ENCODE peak calls at places on chromosomes 6 and 20, in four cellular contexts. F, N, Z and L are unnamed samples. For H3K4me1, the result is how much of the 10 kb centered on the place peaks cover.

GRCh38 chr20:42191140-42191860 is 573.1 kb upstream of the CHD6 start:
- DNase-seq in F (no peak), N (no peak), Z (no peak), L (no peak)

GRCh38 chr6:30743099-30744053 is 889 bp upstream of the FLOT1 start:
- DNase-seq in F (peak), N (no peak), Z (peak), L (peak)

GRCh38 chr6:149015224-149015876 is 268.5 kb downstream of the UST start:
- DNase-seq in F (no peak), N (no peak), Z (no peak), L (no peak)

GRCh38 chr6:4607026-4607704 is 169.0 kb upstream of the CDYL start:
- DNase-seq in F (no peak), N (peak), Z (peak), L (no peak)

GRCh38 chr6:56399672-56400263 is 152.4 kb upstream of the COL21A1 start:
- DNase-seq in F (no peak), N (no peak), Z (peak), L (no peak)

GRCh38 chr6:27545271-27546046 is 72.6 kb upstream of the ZNF184 start:
- DNase-seq in F (no peak), N (peak), Z (no peak), L (no peak)

GRCh38 chr6:100472674-100473073 is 8.0 kb upstream of the SIM1 start:
- DNase-seq in F (no peak), N (no peak), Z (no peak), L (no peak)

GRCh38 chr6:42241915-42242314 is 24.3 kb upstream of the MRPS10 start:
- DNase-seq in F (no peak), N (no peak), Z (no peak), L (no peak)

GRCh38 chr6:104705095-104705707 is 154.5 kb downstream of the HACE1 start:
- DNase-seq in F (peak), N (no peak), Z (peak), L (peak)

GRCh38 chr20:11582073-11582472 is 335.6 kb upstream of the BTBD3 start:
- DNase-seq in F (no peak), N (no peak), Z (no peak), L (no peak)

GRCh38 chr20:44716309-44717106 is 1.3 kb downstream of the CCN5 start:
- DNase-seq in F (no peak), N (no peak), Z (no peak), L (no peak)

GRCh38 chr6:169895926-169896761 is 144.7 kb downstream of the ERMARD start:
- DNase-seq in F (no peak), N (no peak), Z (no peak), L (no peak)

GRCh38 chr6:17038316-17038715 is 63.5 kb upstream of the STMND1 start:
- DNase-seq in F (no peak), N (no peak), Z (no peak), L (no peak)

GRCh38 chr6:110338820-110339470 is 19.2 kb downstream of the METTL24 start:
- DNase-seq in F (no peak), N (no peak), Z (no peak), L (no peak)

GRCh38 chr6:106156863-106157262 is 70.7 kb downstream of the PRDM1 start:
- DNase-seq in F (no peak), N (no peak), Z (no peak), L (no peak)

GRCh38 chr20:50111120-50111828 is 1.7 kb downstream of the UBE2V1 start:
- DNase-seq in F (no peak), N (no peak), Z (peak), L (no peak)

GRCh38 chr20:7094438-7094997 is 327.0 kb downstream of the BMP2 start:
- DNase-seq in F (no peak), N (peak), Z (peak), L (no peak)

GRCh38 chr20:58976095-58976730 is 4.8 kb upstream of the NELFCD start:
- DNase-seq in F (no peak), N (no peak), Z (no peak), L (no peak)

GRCh38 chr6:132830236-132830799 is 15.9 kb downstream of the RPS12 start:
- DNase-seq in F (no peak), N (no peak), Z (no peak), L (no peak)

GRCh38 chr20:1805161-1805581 is 90.0 kb upstream of the SIRPA start:
- DNase-seq in F (no peak), N (no peak), Z (no peak), L (no peak)

GRCh38 chr6:161271343-161272019 is 2.4 kb downstream of the AGPAT4 start:
- DNase-seq in F (no peak), N (no peak), Z (no peak), L (no peak)

GRCh38 chr6:11613858-11614257 is 76.3 kb downstream of the TMEM170B start:
- DNase-seq in F (no peak), N (peak), Z (no peak), L (no peak)

GRCh38 chr6:41386594-41386993 is 51.2 kb downstream of the NCR2 start:
- DNase-seq in F (no peak), N (no peak), Z (no peak), L (no peak)

GRCh38 chr6:36360241-36361054 is 23.8 kb upstream of the BNIP5 start:
- DNase-seq in F (peak), N (peak), Z (peak), L (peak)

GRCh38 chr6:33723576-33724085 is 12.1 kb upstream of the UQCC2 start:
- DNase-seq in F (no peak), N (no peak), Z (no peak), L (no peak)

GRCh38 chr20:57287007-57287810 is 20.8 kb upstream of the BMP7 start:
- DNase-seq in F (no peak), N (no peak), Z (no peak), L (no peak)

GRCh38 chr20:53763707-53764415 is 170.2 kb upstream of the ZNF217 start:
- DNase-seq in F (no peak), N (no peak), Z (peak), L (no peak)

GRCh38 chr6:153027480-153027879 is 25.0 kb upstream of the MTRF1L start:
- DNase-seq in F (no peak), N (no peak), Z (no peak), L (no peak)

GRCh38 chr6:7155871-7156579 is 48.3 kb downstream of the RREB1 start:
- DNase-seq in F (no peak), N (no peak), Z (no peak), L (no peak)
- H3K4me1 ChIP-seq in F (under half), N (under half), Z (half or more), L (half or more)

DNA sequence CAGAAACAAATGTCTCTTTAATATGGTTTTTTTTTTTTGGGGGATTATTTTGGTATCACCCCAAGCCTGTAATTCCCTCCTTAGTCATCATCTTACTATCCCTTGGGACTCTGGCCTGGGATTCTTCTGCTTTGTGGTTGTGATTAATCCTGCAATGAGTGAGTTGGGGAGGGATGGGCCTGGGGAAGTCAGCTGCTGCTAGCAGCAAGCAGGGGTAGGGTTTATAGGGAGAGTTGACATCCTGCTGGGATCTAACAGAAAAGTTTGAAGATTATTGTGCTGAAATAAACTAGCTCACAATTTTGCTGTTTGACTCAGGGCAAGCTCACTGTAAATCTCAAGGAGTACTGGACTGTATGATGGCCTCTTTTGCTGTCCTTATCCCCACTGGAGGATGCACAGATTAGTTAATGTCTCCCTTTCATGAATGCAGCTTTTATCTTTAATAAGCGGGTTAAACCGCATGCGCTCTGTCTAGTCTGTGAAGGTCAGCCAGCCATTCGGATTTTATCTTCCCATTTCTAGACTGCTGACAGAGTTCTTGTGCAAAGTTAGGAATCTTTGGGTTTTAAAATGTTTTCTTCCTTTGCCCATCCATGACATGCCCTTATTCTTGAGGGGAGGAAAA is 83.4 kb downstream of the JARID2 start:
- DNase-seq in F (no peak), N (no peak), Z (no peak), L (no peak)
- H3K4me1 ChIP-seq in F (under half), N (under half), Z (under half), L (half or more)

GRCh38 chr6:31978831-31979230 is 3.0 kb upstream of the C4A start:
- DNase-seq in F (no peak), N (no peak), Z (no peak), L (no peak)
- H3K4me1 ChIP-seq in F (under half), N (under half), Z (under half), L (under half)

DNA sequence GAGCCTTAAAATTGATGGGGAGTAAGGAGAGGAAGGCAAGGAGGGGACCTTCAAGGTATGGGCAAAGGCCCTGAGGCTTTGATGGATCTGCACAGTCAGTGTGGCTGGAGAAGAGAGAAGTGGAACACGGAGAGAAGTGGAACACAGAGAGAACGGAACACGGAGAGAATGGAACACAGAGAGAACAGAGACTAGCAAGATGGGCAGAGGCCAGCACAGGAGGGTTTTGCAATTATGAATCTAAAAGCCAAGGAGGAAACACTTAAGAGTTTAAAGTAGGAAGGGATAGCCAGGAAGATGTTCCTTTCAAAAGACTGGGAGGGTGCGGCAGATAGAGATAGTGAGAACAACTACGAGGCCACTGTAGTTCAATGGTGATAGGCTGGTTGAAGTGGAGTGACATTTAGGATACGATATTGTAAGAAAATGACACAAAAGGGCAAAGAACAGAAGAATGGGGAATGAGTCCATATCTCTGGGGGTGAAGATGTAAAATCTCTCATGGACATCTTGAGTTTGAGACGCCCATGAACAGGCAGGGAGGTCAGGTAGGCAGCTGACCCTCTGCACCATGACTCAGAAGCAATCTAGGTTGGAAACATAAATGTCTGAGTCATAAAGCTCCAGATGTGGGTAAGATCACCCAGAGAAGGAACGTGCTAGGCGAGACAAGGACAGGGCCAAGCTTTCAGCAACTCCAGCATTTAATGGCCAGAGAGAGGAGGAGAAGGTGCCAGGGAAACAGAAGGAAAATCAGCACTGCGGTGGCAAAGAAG is 25.4 kb downstream of the ZMYND8 start:
- DNase-seq in F (no peak), N (peak), Z (no peak), L (no peak)
- H3K4me1 ChIP-seq in F (under half), N (half or more), Z (under half), L (under half)

GRCh38 chr20:10443936-10444335 is 8.8 kb downstream of the SLX4IP start:
- DNase-seq in F (no peak), N (no peak), Z (no peak), L (no peak)
- H3K4me1 ChIP-seq in F (under half), N (under half), Z (under half), L (under half)